ENCODE peak calls at places on chromosomes 11 and 22, in five cellular contexts. L is lower leg skin, M is tibial artery, C is fibroblast of mammary gland, D is IMR-90. S is an unnamed sample.
A peak's percentile ranks its signal among the peaks of the same experiment; 100 is the strongest.

GRCh38 chr22:31841029-31841827 is 87.4 kb downstream of the DEPDC5 start:
- DNase-seq in M (no peak), C (peak; percentile 17), L (no peak), D (no peak), S (no peak)

GRCh38 chr22:12601870-12602779 is 2925.9 kb upstream of the OR11H1 start:
- DNase-seq in C (no peak), M (no peak), L (no peak), D (no peak), S (no peak)

GRCh38 chr11:83687787-83688186 is 401.6 kb upstream of the CCDC90B start:
- DNase-seq in L (no peak), D (no peak), C (no peak), M (no peak), S (no peak)

GRCh38 chr22:32574957-32575893 is 100.6 kb downstream of the FBXO7 start:
- DNase-seq in L (no peak), M (no peak), D (no peak), C (no peak), S (no peak)

GRCh38 chr11:21628641-21629040 is 564.2 kb upstream of the ANO5 start:
- DNase-seq in L (no peak), C (no peak), M (no peak), D (no peak), S (no peak)

GRCh38 chr11:120878781-120879180 is 145.1 kb upstream of the TBCEL start:
- DNase-seq in C (no peak), L (no peak), M (no peak), D (no peak), S (no peak)

GRCh38 chr11:101706541-101706940 is 122.7 kb upstream of the TRPC6 start:
- DNase-seq in C (peak; percentile 54), D (peak; percentile 83), M (no peak), L (no peak), S (no peak)

GRCh38 chr22:50010676-50011446 is 1.7 kb downstream of the IL17REL start:
- DNase-seq in M (no peak), C (no peak), D (no peak), L (no peak), S (no peak)

GRCh38 chr11:19934828-19935259 is 222.2 kb downstream of the NAV2 start:
- DNase-seq in M (peak; percentile 49), L (no peak), C (peak; percentile 94), D (peak; percentile 89), S (no peak)

GRCh38 chr11:35969089-35970046 is 25.5 kb downstream of the LDLRAD3 start:
- DNase-seq in D (peak; percentile 27), L (no peak), M (no peak), C (no peak), S (no peak)

DNA sequence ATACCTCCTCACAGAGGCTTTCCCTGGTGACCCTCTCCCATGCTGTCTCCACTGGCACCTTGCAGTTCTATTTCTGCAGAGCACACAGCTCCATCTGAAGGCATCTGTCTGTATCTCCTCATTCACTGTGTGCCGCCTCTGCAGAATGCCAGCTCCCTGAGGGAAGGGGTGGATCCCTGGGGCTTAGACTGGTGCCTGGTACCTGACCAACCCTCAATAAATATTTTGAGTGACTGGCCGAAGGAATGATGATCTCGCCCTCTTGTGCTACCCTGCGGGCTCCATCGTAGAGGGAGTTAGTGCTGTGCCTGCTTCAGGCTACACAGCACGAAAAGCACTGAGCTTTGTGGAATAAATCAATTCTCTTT is 1.6 kb downstream of the CBX7 start:
- DNase-seq in M (peak; percentile 19), C (no peak), L (no peak), D (no peak), S (no peak)
- H3K4me3 ChIP-seq in M (peak overlapping the region; percentile 76), C (no peak overlapping the region), L (no peak overlapping the region), D (no peak overlapping the region), S (no peak overlapping the region)

GRCh38 chr22:34781676-34782075 is 284.3 kb upstream of the ISX start:
- DNase-seq in M (no peak), C (no peak), D (no peak), L (no peak), S (no peak)
- H3K4me3 ChIP-seq in M (no peak overlapping the region), C (no peak overlapping the region), D (no peak overlapping the region), L (no peak overlapping the region), S (no peak overlapping the region)

DNA sequence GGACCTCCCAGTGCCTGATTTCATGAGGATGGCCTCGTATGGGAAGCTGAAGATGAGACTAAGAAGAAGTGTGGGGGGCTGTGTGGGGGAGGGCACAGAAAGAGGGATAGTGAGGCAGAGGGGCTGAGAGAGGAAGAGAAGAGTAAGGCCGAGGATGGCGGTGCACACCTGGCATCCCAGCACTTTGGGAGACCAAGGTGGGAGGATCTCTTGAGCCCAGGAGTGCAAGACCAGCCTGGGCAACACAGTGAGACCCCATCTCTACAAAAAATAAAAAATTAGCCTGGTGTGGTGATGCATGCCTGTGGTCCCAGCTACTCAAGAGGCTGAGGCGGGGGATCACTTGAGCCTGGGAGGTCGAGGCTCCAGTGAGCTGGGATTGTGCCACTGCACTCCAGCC is 13.5 kb upstream of the EHD1 start:
- DNase-seq in D (no peak), M (no peak), C (no peak), L (no peak), S (no peak)
- H3K4me3 ChIP-seq in D (no peak overlapping the region), M (no peak overlapping the region), C (no peak overlapping the region), L (no peak overlapping the region), S (no peak overlapping the region)

DNA sequence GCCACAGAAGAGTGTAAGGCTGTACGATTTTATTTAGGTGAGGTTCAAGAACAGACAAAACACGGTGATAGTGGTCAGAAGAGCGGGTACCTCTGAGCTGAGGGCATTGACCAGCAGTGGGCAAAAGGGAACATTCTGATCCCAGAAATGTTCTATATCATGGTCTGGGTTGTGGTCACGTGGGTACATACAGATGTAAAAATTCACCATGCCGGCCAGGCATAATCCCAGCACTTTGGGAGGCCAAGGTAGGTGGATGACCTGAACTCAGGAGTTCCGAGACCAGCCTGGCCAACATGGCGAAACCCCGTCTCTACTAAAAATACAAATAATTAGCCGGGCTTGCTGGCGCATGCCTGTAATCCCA is 31.1 kb upstream of the GCAT start:
- DNase-seq in C (no peak), D (no peak), L (no peak), M (no peak), S (no peak)
- H3K4me3 ChIP-seq in C (no peak overlapping the region), D (no peak overlapping the region), L (no peak overlapping the region), M (no peak overlapping the region), S (no peak overlapping the region)

DNA sequence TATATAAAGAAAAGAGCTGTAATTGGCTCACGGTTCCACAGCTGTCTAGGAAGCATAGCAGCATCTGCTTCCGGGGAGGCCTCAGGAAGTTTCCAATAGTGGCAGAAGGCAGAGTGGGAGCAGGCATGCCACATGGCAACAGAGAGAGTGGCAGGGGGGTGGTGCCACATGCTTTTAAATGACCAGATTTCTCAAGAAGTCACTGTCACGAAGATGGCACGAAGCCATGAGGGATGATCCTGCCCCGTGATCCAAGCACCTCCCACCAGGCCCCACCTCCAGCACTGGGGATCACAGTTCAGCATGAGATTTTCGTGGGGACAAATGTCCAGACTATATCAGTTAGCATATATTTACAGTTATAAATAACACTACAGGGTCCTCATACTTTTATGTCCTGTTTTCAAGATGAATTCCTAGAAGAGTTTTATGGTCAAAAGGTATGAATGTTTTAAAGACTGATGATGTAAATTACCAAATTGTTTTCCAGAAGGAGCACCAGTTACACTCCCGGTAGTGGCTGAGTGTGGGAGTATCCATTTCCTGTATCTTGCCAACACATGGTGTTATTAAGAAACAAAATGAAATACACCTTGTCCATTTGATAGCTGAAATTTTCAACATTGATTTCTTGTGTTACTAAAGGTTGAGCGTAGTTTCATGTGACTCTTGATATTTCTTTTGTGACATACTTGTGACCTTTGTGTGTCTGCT is 19.2 kb downstream of the FAM118A start:
- DNase-seq in D (no peak), M (no peak), C (no peak), L (peak; percentile 48), S (no peak)
- H3K4me3 ChIP-seq in D (no peak overlapping the region), M (no peak overlapping the region), C (no peak overlapping the region), L (no peak overlapping the region), S (no peak overlapping the region)

GRCh38 chr11:67287355-67288197 is 1.5 kb upstream of the ANKRD13D start:
- DNase-seq in C (no peak), L (no peak), M (no peak), D (no peak), S (no peak)

GRCh38 chr11:67289226-67289650 is at the start of gene ANKRD13D:
- DNase-seq in M (no peak), D (no peak), C (no peak), L (no peak), S (no peak)

GRCh38 chr11:67288452-67289225 is 464 bp upstream of the ANKRD13D start:
- DNase-seq in C (peak; percentile 82), D (peak; percentile 88), L (peak; percentile 87), M (peak; percentile 91), S (peak; percentile 94)

GRCh38 chr11:67286621-67287333 is 2.3 kb upstream of the ANKRD13D start:
- DNase-seq in L (no peak), M (no peak), D (no peak), C (no peak), S (no peak)

GRCh38 chr11:67288198-67288451 is 978 bp upstream of the ANKRD13D start:
- DNase-seq in M (no peak), L (no peak), C (no peak), D (no peak), S (no peak)
- H3K4me3 ChIP-seq in M (peak overlapping the region; percentile 69), L (no peak overlapping the region), C (peak overlapping the region; percentile 61), D (peak overlapping the region; percentile 74), S (peak overlapping the region; percentile 87)